ENCODE peak calls at places on chromosome 17, in four cellular contexts. One of them, this sample, is unnamed.

GRCh38 chr17:81328925-81329278 is 33.8 kb upstream of the SLC38A10 start:
- DNase-seq in dorsolateral prefrontal cortex: no peak
- DNase-seq in frontal cortex: no peak
- DNase-seq in activated T-cell treated with anti-CD3 and anti-CD28 coated beads for 1 hour: no peak
- DNase-seq in this sample: no peak

GRCh38 chr17:62860962-62861873 is 53.1 kb upstream of the MARCHF10 start:
- DNase-seq in dorsolateral prefrontal cortex: no peak
- DNase-seq in frontal cortex: no peak
- DNase-seq in activated T-cell treated with anti-CD3 and anti-CD28 coated beads for 1 hour: no peak
- DNase-seq in this sample: no peak

GRCh38 chr17:38577244-38577643 is 28.5 kb downstream of the SRCIN1 start:
- DNase-seq in dorsolateral prefrontal cortex: no peak
- DNase-seq in frontal cortex: no peak
- DNase-seq in activated T-cell treated with anti-CD3 and anti-CD28 coated beads for 1 hour: no peak
- DNase-seq in this sample: no peak

GRCh38 chr17:50675627-50676026 is 32.1 kb downstream of the ANKRD40 start:
- DNase-seq in dorsolateral prefrontal cortex: no peak
- DNase-seq in frontal cortex: no peak
- DNase-seq in activated T-cell treated with anti-CD3 and anti-CD28 coated beads for 1 hour: no peak
- DNase-seq in this sample: no peak

GRCh38 chr17:63498621-63499195 is 21.8 kb downstream of the ACE start:
- DNase-seq in dorsolateral prefrontal cortex: no peak
- DNase-seq in frontal cortex: no peak
- DNase-seq in activated T-cell treated with anti-CD3 and anti-CD28 coated beads for 1 hour: no peak
- DNase-seq in this sample: no peak

GRCh38 chr17:61179316-61179715 is 220.3 kb upstream of the TBX2 start:
- DNase-seq in dorsolateral prefrontal cortex: no peak
- DNase-seq in frontal cortex: no peak
- DNase-seq in activated T-cell treated with anti-CD3 and anti-CD28 coated beads for 1 hour: no peak
- DNase-seq in this sample: no peak

GRCh38 chr17:4958102-4958501 is 7.2 kb downstream of the ENO3 start:
- DNase-seq in dorsolateral prefrontal cortex: no peak
- DNase-seq in frontal cortex: no peak
- DNase-seq in activated T-cell treated with anti-CD3 and anti-CD28 coated beads for 1 hour: no peak
- DNase-seq in this sample: no peak

GRCh38 chr17:80479246-80479566 is 2.8 kb upstream of the NPTX1 start:
- DNase-seq in dorsolateral prefrontal cortex: no peak
- DNase-seq in frontal cortex: no peak
- DNase-seq in activated T-cell treated with anti-CD3 and anti-CD28 coated beads for 1 hour: no peak
- DNase-seq in this sample: no peak

GRCh38 chr17:32536736-32537646 is 50.2 kb downstream of the CDK5R1 start:
- DNase-seq in dorsolateral prefrontal cortex: no peak
- DNase-seq in frontal cortex: no peak
- DNase-seq in activated T-cell treated with anti-CD3 and anti-CD28 coated beads for 1 hour: no peak
- DNase-seq in this sample: no peak

GRCh38 chr17:48261297-48261880 is 153.8 kb downstream of the SNX11 start:
- DNase-seq in dorsolateral prefrontal cortex: no peak
- DNase-seq in frontal cortex: no peak
- DNase-seq in activated T-cell treated with anti-CD3 and anti-CD28 coated beads for 1 hour: no peak
- DNase-seq in this sample: no peak

GRCh38 chr17:48198950-48199541 is 91.5 kb downstream of the SNX11 start:
- DNase-seq in dorsolateral prefrontal cortex: no peak
- DNase-seq in frontal cortex: no peak
- DNase-seq in activated T-cell treated with anti-CD3 and anti-CD28 coated beads for 1 hour: no peak
- DNase-seq in this sample: no peak

GRCh38 chr17:36503456-36504155 is 17.1 kb downstream of the ZNHIT3 start:
- DNase-seq in dorsolateral prefrontal cortex: no peak
- DNase-seq in frontal cortex: no peak
- DNase-seq in activated T-cell treated with anti-CD3 and anti-CD28 coated beads for 1 hour: no peak
- DNase-seq in this sample: no peak

GRCh38 chr17:39887078-39887477 is 19.1 kb downstream of the ZPBP2 start:
- DNase-seq in dorsolateral prefrontal cortex: no peak
- DNase-seq in frontal cortex: no peak
- DNase-seq in activated T-cell treated with anti-CD3 and anti-CD28 coated beads for 1 hour: no peak
- DNase-seq in this sample: no peak